ENCODE peak calls at places on chromosomes 12 and 14, in nine cellular contexts. E, T, M, H, R, J, I, N and B are unnamed samples.

GRCh38 chr14:33646692-33647260 is 304.1 kb downstream of the EGLN3 start:
- DNase-seq in E (no peak), T (no peak), M (no peak), H (peak; percentile 91), R (peak; percentile 49), J (peak; percentile 66), I (no peak), N (no peak), B (no peak)

GRCh38 chr14:106442857-106443256 is 916.5 kb downstream of the TMEM121 start:
- DNase-seq in E (no peak), T (no peak), M (no peak), H (no peak), R (no peak), J (no peak), I (no peak), N (no peak), B (no peak)

GRCh38 chr14:57362356-57362755 is 28.0 kb upstream of the NAA30 start:
- DNase-seq in E (no peak), T (no peak), M (no peak), H (peak; percentile 5), R (no peak), J (no peak), I (no peak), N (no peak), B (no peak)

GRCh38 chr12:112473056-112473455 is 54.3 kb downstream of the PTPN11 start:
- DNase-seq in E (no peak), T (no peak), M (no peak), H (no peak), R (no peak), J (no peak), I (no peak), N (no peak), B (no peak)

GRCh38 chr14:101466456-101467180 is 94.7 kb upstream of the DIO3 start:
- DNase-seq in E (no peak), T (no peak), M (no peak), H (no peak), R (no peak), J (no peak), I (no peak), N (no peak), B (no peak)

GRCh38 chr12:93921511-93921910 is 226.9 kb upstream of the PLXNC1 start:
- DNase-seq in E (no peak), T (no peak), M (no peak), H (no peak), R (no peak), J (no peak), I (no peak), N (no peak), B (no peak)

GRCh38 chr12:112937741-112938719 is at the start of gene OAS3:
- DNase-seq in E (no peak), T (peak; percentile 41), M (peak; percentile 79), H (peak; percentile 80), R (peak; percentile 79), J (peak; percentile 65), I (no peak), N (peak; percentile 73), B (peak; percentile 10)

GRCh38 chr12:3455312-3455711 is 35.7 kb upstream of the PRMT8 start:
- DNase-seq in E (no peak), T (no peak), M (no peak), H (no peak), R (no peak), J (no peak), I (no peak), N (no peak), B (no peak)

GRCh38 chr12:15584366-15585041 is 204.7 kb downstream of the EPS8 start:
- DNase-seq in E (no peak), T (no peak), M (no peak), H (peak; percentile 87), R (peak; percentile 83), J (peak; percentile 86), I (no peak), N (no peak), B (no peak)

GRCh38 chr14:100317897-100318808 is 5.0 kb upstream of the SLC25A47 start:
- DNase-seq in E (no peak), T (peak; percentile 82), M (no peak), H (peak; percentile 51), R (peak; percentile 26), J (peak; percentile 61), I (no peak), N (peak; percentile 45), B (no peak)

GRCh38 chr12:50220357-50221061 is 53.3 kb upstream of the CERS5 start:
- DNase-seq in E (no peak), T (no peak), M (no peak), H (peak; percentile 80), R (peak; percentile 72), J (peak; percentile 78), I (no peak), N (no peak), B (no peak)

GRCh38 chr12:79451988-79452387 is 238.8 kb downstream of the PAWR start:
- DNase-seq in E (no peak), T (no peak), M (no peak), H (peak; percentile 94), R (peak; percentile 88), J (peak; percentile 92), I (no peak), N (no peak), B (no peak)

GRCh38 chr12:65670775-65671174 is 153.5 kb upstream of the HMGA2 start:
- DNase-seq in E (no peak), T (no peak), M (no peak), H (peak; percentile 52), R (peak; percentile 65), J (peak; percentile 29), I (no peak), N (no peak), B (no peak)

GRCh38 chr12:46677749-46678148 is 148.0 kb downstream of the SLC38A4 start:
- DNase-seq in E (no peak), T (no peak), M (no peak), H (peak; percentile 48), R (peak; percentile 55), J (peak; percentile 29), I (no peak), N (no peak), B (no peak)

GRCh38 chr12:116765271-116765670 is 27.2 kb downstream of the RNFT2 start:
- DNase-seq in E (no peak), T (no peak), M (no peak), H (no peak), R (no peak), J (no peak), I (no peak), N (no peak), B (no peak)

GRCh38 chr12:6312529-6313325 is 2.2 kb downstream of the PLEKHG6 start:
- DNase-seq in E (no peak), T (peak; percentile 68), M (no peak), H (no peak), R (no peak), J (peak; percentile 61), I (no peak), N (no peak), B (no peak)

GRCh38 chr12:56087220-56087619 is 7.3 kb downstream of the ERBB3 start:
- DNase-seq in E (no peak), T (peak; percentile 19), M (no peak), H (no peak), R (no peak), J (peak; percentile 3), I (no peak), N (no peak), B (peak; percentile 5)

GRCh38 chr14:91170504-91171121 is 56.7 kb downstream of the DGLUCY start:
- DNase-seq in E (peak; percentile 35), T (no peak), M (no peak), H (no peak), R (peak; percentile 25), J (peak; percentile 24), I (no peak), N (no peak), B (peak; percentile 69)

GRCh38 chr14:54877703-54878021 is 25.0 kb downstream of the GCH1 start:
- DNase-seq in E (no peak), T (peak; percentile 61), M (no peak), H (no peak), R (no peak), J (no peak), I (no peak), N (no peak), B (no peak)

GRCh38 chr12:95548539-95549391 is 2.5 kb downstream of the USP44 start:
- DNase-seq in E (no peak), T (peak; percentile 71), M (peak; percentile 30), H (no peak), R (peak; percentile 64), J (no peak), I (no peak), N (peak; percentile 53), B (peak; percentile 32)

GRCh38 chr12:123928897-123929296 is 43.7 kb downstream of the CCDC92 start:
- DNase-seq in E (no peak), T (no peak), M (no peak), H (no peak), R (no peak), J (no peak), I (no peak), N (no peak), B (no peak)

GRCh38 chr14:78319411-78319810 is 149.2 kb downstream of the NRXN3 start:
- DNase-seq in E (no peak), T (no peak), M (peak; percentile 44), H (no peak), R (no peak), J (no peak), I (no peak), N (no peak), B (no peak)

GRCh38 chr12:121279507-121279915 is 17.0 kb downstream of the CAMKK2 start:
- DNase-seq in E (no peak), T (no peak), M (no peak), H (no peak), R (peak; percentile 26), J (peak; percentile 21), I (no peak), N (no peak), B (peak; percentile 58)

GRCh38 chr14:49972840-49973239 is 80.0 kb downstream of the ARF6 start:
- DNase-seq in E (no peak), T (no peak), M (no peak), H (peak; percentile 96), R (peak; percentile 92), J (peak; percentile 83), I (no peak), N (no peak), B (no peak)

GRCh38 chr14:56271988-56272387 is 153.8 kb downstream of the PELI2 start:
- DNase-seq in E (no peak), T (no peak), M (peak; percentile 31), H (peak; percentile 73), R (peak; percentile 71), J (peak; percentile 88), I (no peak), N (no peak), B (no peak)

GRCh38 chr14:51491036-51491545 is 160.6 kb upstream of the FRMD6 start:
- DNase-seq in E (no peak), T (no peak), M (no peak), H (no peak), R (no peak), J (no peak), I (no peak), N (no peak), B (no peak)

GRCh38 chr12:63003223-63003819 is 68.4 kb upstream of the PPM1H start:
- DNase-seq in E (no peak), T (no peak), M (no peak), H (no peak), R (no peak), J (no peak), I (no peak), N (no peak), B (no peak)

GRCh38 chr14:52044791-52045522 is 23.9 kb downstream of the NID2 start:
- DNase-seq in E (no peak), T (no peak), M (no peak), H (peak; percentile 94), R (peak; percentile 95), J (peak; percentile 77), I (no peak), N (no peak), B (no peak)

GRCh38 chr12:82225871-82226270 is 132.3 kb downstream of the CCDC59 start:
- DNase-seq in E (no peak), T (no peak), M (no peak), H (no peak), R (no peak), J (peak; percentile 0), I (no peak), N (no peak), B (no peak)

GRCh38 chr14:105258846-105259245 is 10.5 kb downstream of the BTBD6 start:
- DNase-seq in E (no peak), T (no peak), M (no peak), H (no peak), R (peak; percentile 54), J (no peak), I (no peak), N (no peak), B (no peak)

GRCh38 chr14:21233457-21234076 is 35.7 kb downstream of the HNRNPC start:
- DNase-seq in E (no peak), T (no peak), M (no peak), H (no peak), R (no peak), J (no peak), I (no peak), N (no peak), B (no peak)